ENCODE peak calls at places on chromosome 10, in four cellular contexts. U is HepG2, V is GM12878, E is K562. M is an unnamed sample.

GRCh38 chr10:18918545-18918944 is 130.1 kb upstream of the MALRD1 start:
- DNase-seq in V (no peak), U (no peak), E (no peak), M (no peak)

GRCh38 chr10:86357041-86357440 is 9.6 kb downstream of the GRID1 start:
- DNase-seq in V (no peak), U (no peak), E (no peak), M (no peak)

GRCh38 chr10:15088428-15089261 is at the start of gene ACBD7:
- DNase-seq in V (no peak), E (peak; percentile 97), U (peak; percentile 60), M (peak; percentile 91)

GRCh38 chr10:120506674-120507073 is 49.6 kb downstream of the PLPP4 start:
- DNase-seq in E (no peak), V (no peak), U (no peak), M (no peak)

GRCh38 chr10:35765039-35765662 is 123.1 kb upstream of the FZD8 start:
- DNase-seq in U (no peak), V (no peak), E (no peak), M (no peak)

GRCh38 chr10:59839576-59839975 is 66.8 kb downstream of the CCDC6 start:
- DNase-seq in E (no peak), V (no peak), U (no peak), M (no peak)

GRCh38 chr10:78225611-78226010 is 191.9 kb downstream of the RPS24 start:
- DNase-seq in E (no peak), U (no peak), V (no peak), M (no peak)

GRCh38 chr10:11515596-11516418 is 95.6 kb downstream of the USP6NL start:
- DNase-seq in V (peak; percentile 67), U (peak; percentile 68), E (peak; percentile 56), M (peak; percentile 56)

GRCh38 chr10:69434926-69435325 is 16.3 kb upstream of the TSPAN15 start:
- DNase-seq in V (no peak), U (no peak), E (no peak), M (no peak)

GRCh38 chr10:104142081-104142480 is 20.1 kb downstream of the SFR1 start:
- DNase-seq in U (no peak), V (no peak), E (no peak), M (no peak)

GRCh38 chr10:78222096-78222790 is 188.6 kb downstream of the RPS24 start:
- DNase-seq in U (no peak), E (no peak), V (no peak), M (no peak)

GRCh38 chr10:63630928-63631685 is 109.9 kb downstream of the REEP3 start:
- DNase-seq in U (no peak), V (no peak), E (no peak), M (no peak)

GRCh38 chr10:122477436-122477835 is 16.1 kb downstream of the HTRA1 start:
- DNase-seq in V (no peak), U (no peak), E (no peak), M (no peak)

GRCh38 chr10:121437596-121437995 is 160.6 kb downstream of the FGFR2 start:
- DNase-seq in E (no peak), U (no peak), V (no peak), M (no peak)

GRCh38 chr10:78905015-78905939 is 163.5 kb upstream of the ZMIZ1 start:
- DNase-seq in V (no peak), U (no peak), E (no peak), M (no peak)

GRCh38 chr10:51343391-51343790 is 269.1 kb downstream of the PRKG1 start:
- DNase-seq in E (no peak), U (no peak), V (no peak), M (no peak)

GRCh38 chr10:15589109-15589508 is 130.6 kb downstream of the ITGA8 start:
- DNase-seq in V (no peak), E (no peak), U (no peak), M (no peak)

GRCh38 chr10:11108356-11108755 is 90.7 kb downstream of the CELF2 start:
- DNase-seq in U (no peak), V (no peak), E (no peak), M (no peak)

GRCh38 chr10:101111547-101111946 is 19.6 kb upstream of the TLX1 start:
- DNase-seq in V (no peak), E (no peak), U (no peak), M (no peak)

GRCh38 chr10:70749756-70750155 is 35.4 kb downstream of the TBATA start:
- DNase-seq in V (no peak), U (no peak), E (no peak), M (no peak)

GRCh38 chr10:16314259-16314658 is 122.6 kb upstream of the PTER start:
- DNase-seq in V (no peak), E (peak; percentile 18), U (peak; percentile 20), M (no peak)

GRCh38 chr10:44935961-44936285 is 23.7 kb upstream of the RASSF4 start:
- DNase-seq in E (no peak), U (no peak), V (no peak), M (no peak)

GRCh38 chr10:55822096-55822495 is 539.0 kb downstream of the ZWINT start:
- DNase-seq in U (no peak), E (no peak), V (no peak), M (no peak)

GRCh38 chr10:128152741-128153583 is 26.7 kb upstream of the MKI67 start:
- DNase-seq in V (no peak), U (no peak), E (no peak), M (no peak)

GRCh38 chr10:128149267-128149666 is 23.0 kb upstream of the MKI67 start:
- DNase-seq in V (no peak), E (no peak), U (no peak), M (no peak)

GRCh38 chr10:128150045-128150493 is 23.8 kb upstream of the MKI67 start:
- DNase-seq in V (no peak), U (no peak), E (peak; percentile 91), M (peak; percentile 94)

GRCh38 chr10:128151031-128151430 is 24.8 kb upstream of the MKI67 start:
- DNase-seq in U (no peak), E (no peak), V (no peak), M (no peak)

DNA sequence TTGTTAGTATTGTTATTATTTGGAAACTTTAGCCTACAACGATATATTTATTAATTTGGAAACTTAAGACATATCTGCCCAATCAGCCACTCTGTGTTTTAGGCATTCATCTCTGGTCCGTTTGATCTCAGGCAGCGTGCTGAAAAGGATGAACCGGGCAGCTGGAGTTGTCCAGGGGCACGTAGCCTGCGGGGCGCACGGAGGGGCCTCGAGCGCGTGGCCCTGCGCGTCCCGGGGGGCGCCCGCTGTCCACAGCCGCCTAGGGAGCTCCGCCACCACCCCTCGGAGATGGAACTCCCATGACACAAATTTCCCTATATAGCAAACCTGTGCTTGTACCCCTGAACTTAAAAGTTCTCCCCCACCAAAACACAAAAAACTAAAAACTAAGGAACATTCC is 24.3 kb upstream of the MKI67 start:
- DNase-seq in V (no peak), E (no peak), U (no peak), M (no peak)
- TF ChIP-seq FOXK2 in V (no peak), E (no peak), U (no peak), M (no peak)

GRCh38 chr10:8061274-8062211 is 7.1 kb downstream of the GATA3 start:
- DNase-seq in U (no peak), E (no peak), V (no peak), M (no peak)
- TF ChIP-seq FOXK2 in U (no peak), E (no peak), V (no peak), M (no peak)

DNA sequence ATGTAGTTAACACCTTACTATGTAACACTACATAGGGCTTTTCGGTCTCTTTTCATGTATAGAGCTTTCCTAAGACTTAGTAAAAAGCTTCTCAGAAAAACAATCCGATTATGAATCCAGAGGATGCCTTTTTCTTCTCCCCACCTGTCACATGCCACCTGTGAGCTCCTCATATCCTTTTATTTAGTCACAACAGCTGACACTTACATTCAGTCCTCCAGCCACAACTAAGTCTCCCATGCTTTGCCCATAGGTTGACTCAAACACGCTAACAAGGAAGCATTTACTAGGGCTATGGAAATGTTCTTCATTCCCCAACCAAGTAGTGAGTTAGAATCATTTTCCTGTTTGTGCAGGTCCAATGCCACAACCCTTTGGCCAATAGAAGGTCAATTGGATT is 7.9 kb downstream of the ENO4 start:
- DNase-seq in V (no peak), U (no peak), E (no peak), M (no peak)
- TF ChIP-seq FOXK2 in V (no peak), U (no peak), E (no peak), M (no peak)

GRCh38 chr10:80070068-80070467 is 8.4 kb upstream of the TMEM254 start:
- DNase-seq in U (no peak), E (no peak), V (no peak), M (no peak)
- TF ChIP-seq FOXK2 in U (no peak), E (no peak), V (no peak), M (no peak)

DNA sequence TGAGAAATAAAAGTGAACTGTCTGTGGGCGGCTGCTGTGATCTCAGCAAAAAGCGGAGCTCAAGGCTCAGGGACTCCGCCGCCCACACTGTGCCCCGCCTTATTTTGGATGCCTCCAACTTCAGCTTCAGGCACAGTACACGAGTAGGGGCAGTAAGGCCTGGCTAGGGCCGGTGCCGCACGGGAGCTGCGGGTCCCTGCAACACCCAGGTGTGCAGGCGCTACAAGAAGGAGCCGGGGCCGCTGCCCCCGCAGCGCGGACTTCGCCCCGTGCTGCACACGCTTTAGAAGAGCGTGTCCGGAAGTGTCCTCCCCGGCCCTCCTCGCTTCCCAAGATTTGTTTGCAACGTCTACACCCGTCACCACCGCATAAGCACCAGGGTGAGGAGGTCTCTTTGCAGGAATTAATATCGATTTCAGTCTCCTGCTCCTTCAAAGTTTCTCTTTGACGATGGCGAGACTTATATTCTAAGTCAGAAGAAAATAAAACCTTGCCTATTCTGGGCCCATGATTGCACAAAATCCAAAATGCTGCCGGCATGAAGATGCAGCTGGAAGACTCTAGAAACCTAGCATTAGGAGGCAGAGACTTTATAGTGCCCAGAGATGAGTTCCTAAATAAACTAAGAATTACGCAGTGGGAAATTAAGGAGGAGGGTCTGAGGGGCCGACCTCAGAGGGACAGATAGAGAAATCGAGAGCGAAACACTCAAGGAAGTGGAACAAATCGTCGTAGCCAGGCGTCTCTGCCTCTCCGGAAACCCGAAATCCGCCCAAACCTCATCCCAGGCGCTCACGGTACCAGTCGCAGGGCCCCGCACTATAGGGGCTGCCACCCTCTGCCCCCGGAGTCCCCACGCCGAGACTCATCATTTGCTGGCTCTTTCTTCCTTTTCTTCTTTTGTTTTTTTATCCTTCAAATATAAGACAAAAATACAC is 6.4 kb downstream of the VAX1 start:
- DNase-seq in U (no peak), E (no peak), V (no peak), M (no peak)
- TF ChIP-seq FOXK2 in U (no peak), E (no peak), V (no peak), M (no peak)

GRCh38 chr10:60942134-60942533 is 1.9 kb downstream of the RHOBTB1 start:
- DNase-seq in E (no peak), U (no peak), V (no peak), M (no peak)

GRCh38 chr10:60944910-60945297 is 919 bp upstream of the RHOBTB1 start:
- DNase-seq in E (no peak), V (no peak), U (no peak), M (no peak)

GRCh38 chr10:60943372-60944158 is 420 bp downstream of the RHOBTB1 start:
- DNase-seq in E (peak; percentile 61), V (no peak), U (peak; percentile 36), M (peak; percentile 47)

GRCh38 chr10:60942604-60943269 is 1.2 kb downstream of the RHOBTB1 start:
- DNase-seq in U (no peak), V (no peak), E (peak; percentile 23), M (no peak)

GRCh38 chr10:60944159-60944909 is at the start of gene RHOBTB1:
- DNase-seq in V (no peak), E (peak; percentile 83), U (peak; percentile 34), M (peak; percentile 72)
- TF ChIP-seq FOXK2 in V (no peak), E (peak; percentile 68), U (no peak), M (no peak)

GRCh38 chr10:32332299-32332750 is 14.6 kb downstream of the EPC1 start:
- DNase-seq in U (no peak), V (peak; percentile 93), E (no peak), M (no peak)
- TF ChIP-seq FOXK2 in U (no peak), V (no peak), E (no peak), M (no peak)